ENCODE peak calls at places on chromosome 4, in four cellular contexts. B is epithelial cell of esophagus, I is fibroblast of villous mesenchyme, P is cardiac muscle cell. C is an unnamed sample.

GRCh38 chr4:18975916-18976610 is 954.5 kb upstream of the LCORL start:
- DNase-seq in P (no peak), I (no peak), B (no peak), C (no peak)

GRCh38 chr4:110020139-110020538 is 107.5 kb downstream of the EGF start:
- DNase-seq in P (peak; percentile 56), B (no peak), I (no peak), C (no peak)

GRCh38 chr4:37051111-37051510 is 193.4 kb upstream of the NWD2 start:
- DNase-seq in B (no peak), P (no peak), I (no peak), C (no peak)

GRCh38 chr4:143389543-143390195 is 53.0 kb downstream of the GAB1 start:
- DNase-seq in I (peak; percentile 70), B (peak; percentile 66), P (no peak), C (no peak)

GRCh38 chr4:15232725-15233597 is 194.9 kb upstream of the C1QTNF7 start:
- DNase-seq in B (peak; percentile 57), P (peak; percentile 46), I (peak; percentile 55), C (no peak)

GRCh38 chr4:84726356-84726755 is 143.4 kb downstream of the CDS1 start:
- DNase-seq in I (no peak), P (no peak), B (no peak), C (no peak)

GRCh38 chr4:77385124-77385969 is 220.3 kb upstream of the CXCL13 start:
- DNase-seq in B (peak; percentile 79), I (peak; percentile 67), P (peak; percentile 82), C (peak; percentile 51)

GRCh38 chr4:89222171-89222570 is 85.4 kb downstream of the GPRIN3 start:
- DNase-seq in B (peak; percentile 27), P (no peak), I (no peak), C (no peak)

DNA sequence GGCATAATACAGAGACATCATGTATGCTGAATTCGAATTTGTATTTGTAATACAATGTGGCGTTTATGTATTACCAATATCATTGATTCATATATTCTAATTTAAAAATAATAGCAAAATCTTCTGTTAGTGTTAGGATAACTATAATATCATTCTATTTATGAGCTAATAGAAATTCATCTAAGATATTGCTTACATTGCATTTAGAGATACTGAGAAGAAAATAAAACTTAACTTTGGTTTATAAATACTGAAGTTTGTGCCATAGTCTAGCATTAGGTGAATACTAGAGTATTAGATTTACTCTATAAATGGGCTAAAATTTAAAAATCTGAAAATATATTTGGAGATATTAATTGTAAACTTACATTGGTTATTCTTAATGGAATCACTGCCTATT is 1590.6 kb downstream of the PCDH18 start:
- DNase-seq in B (no peak), I (no peak), P (no peak), C (no peak)
- TF ChIP-seq CTCF in B (no peak), I (no peak), P (no peak), C (no peak)

GRCh38 chr4:141657550-141657949 is 21.2 kb downstream of the IL15 start:
- DNase-seq in I (no peak), B (no peak), P (no peak), C (no peak)
- TF ChIP-seq CTCF in I (no peak), B (no peak), P (no peak), C (no peak)

GRCh38 chr4:140296335-140296753 is 77.1 kb upstream of the SCOC start:
- DNase-seq in P (peak; percentile 81), B (peak; percentile 63), I (peak; percentile 90), C (peak; percentile 3)
- TF ChIP-seq CTCF in P (no peak), B (no peak), I (no peak), C (no peak)

GRCh38 chr4:112145820-112146813 is 863 bp downstream of the FAM241A start:
- DNase-seq in P (peak; percentile 54), I (peak; percentile 50), B (peak; percentile 63), C (peak; percentile 36)
- TF ChIP-seq CTCF in P (no peak), I (no peak), B (no peak), C (no peak)

GRCh38 chr4:48127231-48127881 is 6.7 kb downstream of the TXK start:
- DNase-seq in B (no peak), I (no peak), P (peak; percentile 6), C (no peak)

GRCh38 chr4:48127882-48128394 is 6.1 kb downstream of the TXK start:
- DNase-seq in B (peak; percentile 85), P (peak; percentile 94), I (peak; percentile 87), C (peak; percentile 62)

GRCh38 chr4:48130100-48130499 is 4.0 kb downstream of the TXK start:
- DNase-seq in P (no peak), I (no peak), B (no peak), C (no peak)

GRCh38 chr4:48131736-48132135 is 2.3 kb downstream of the TXK start:
- DNase-seq in P (no peak), I (no peak), B (no peak), C (no peak)

DNA sequence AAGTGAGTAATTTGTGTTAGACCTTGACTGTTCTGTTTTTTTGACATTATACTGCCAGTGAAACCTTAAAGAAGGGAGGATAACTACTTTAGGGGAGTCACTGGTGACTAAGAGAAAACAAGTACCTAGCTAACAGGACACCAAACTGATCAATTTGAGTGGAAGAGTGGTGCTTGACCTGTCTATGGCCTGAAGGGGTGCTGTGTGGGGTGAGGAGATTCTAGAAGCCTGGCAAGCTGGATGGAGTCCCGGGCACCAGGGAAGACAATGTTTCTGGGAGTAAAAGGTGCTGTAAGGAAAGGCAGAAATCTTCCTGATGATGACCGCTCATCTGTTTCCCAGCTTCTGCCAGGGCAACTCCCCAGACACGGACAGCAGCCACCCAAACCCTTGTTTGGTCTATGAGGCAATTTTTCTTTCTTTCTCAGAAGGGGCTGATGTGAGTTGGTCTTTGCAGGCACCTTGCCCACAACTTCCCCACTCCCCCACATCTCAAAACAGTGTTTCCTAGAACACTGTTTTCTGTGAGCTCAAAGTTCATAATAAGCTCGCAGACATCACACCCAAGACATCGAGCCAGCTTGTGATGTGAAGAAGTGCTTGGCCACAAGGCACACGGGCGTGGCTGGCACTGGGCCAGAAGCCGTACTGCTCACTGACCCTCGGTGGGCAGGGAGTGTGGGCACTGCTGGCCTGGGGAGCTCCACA is 4.6 kb downstream of the TXK start:
- DNase-seq in P (peak; percentile 29), B (no peak), I (no peak), C (no peak)
- TF ChIP-seq CTCF in P (no peak), B (no peak), I (no peak), C (no peak)

GRCh38 chr4:3071811-3072210 is 2.5 kb downstream of the HTT-AS start:
- DNase-seq in I (no peak), P (peak; percentile 18), B (no peak), C (no peak)

GRCh38 chr4:3075652-3075981 is 1.1 kb downstream of the HTT start:
- DNase-seq in I (no peak), P (no peak), B (no peak), C (no peak)

GRCh38 chr4:3074846-3075651 is 568 bp downstream of the HTT start:
- DNase-seq in B (peak; percentile 75), I (peak; percentile 75), P (peak; percentile 58), C (peak; percentile 43)

GRCh38 chr4:3073158-3074077 is 920 bp downstream of the HTT-AS start:
- DNase-seq in P (no peak), B (no peak), I (no peak), C (no peak)

GRCh38 chr4:3074078-3074845 is at the start of the genes HTT and HTT-AS:
- DNase-seq in B (peak; percentile 94), I (peak; percentile 95), P (peak; percentile 97), C (peak; percentile 92)
- TF ChIP-seq CTCF in B (peak; percentile 15), I (no peak), P (peak; percentile 12), C (no peak)

GRCh38 chr4:27055226-27055760 is 194.7 kb downstream of the STIM2 start:
- DNase-seq in P (no peak), I (no peak), B (no peak), C (no peak)

GRCh38 chr4:27056281-27056680 is 195.6 kb downstream of the STIM2 start:
- DNase-seq in P (no peak), B (no peak), I (no peak), C (no peak)

GRCh38 chr4:27059446-27059845 is 198.8 kb downstream of the STIM2 start:
- DNase-seq in B (peak; percentile 44), I (no peak), P (no peak), C (peak; percentile 12)

GRCh38 chr4:27057662-27058061 is 197.0 kb downstream of the STIM2 start:
- DNase-seq in P (no peak), I (no peak), B (no peak), C (no peak)

DNA sequence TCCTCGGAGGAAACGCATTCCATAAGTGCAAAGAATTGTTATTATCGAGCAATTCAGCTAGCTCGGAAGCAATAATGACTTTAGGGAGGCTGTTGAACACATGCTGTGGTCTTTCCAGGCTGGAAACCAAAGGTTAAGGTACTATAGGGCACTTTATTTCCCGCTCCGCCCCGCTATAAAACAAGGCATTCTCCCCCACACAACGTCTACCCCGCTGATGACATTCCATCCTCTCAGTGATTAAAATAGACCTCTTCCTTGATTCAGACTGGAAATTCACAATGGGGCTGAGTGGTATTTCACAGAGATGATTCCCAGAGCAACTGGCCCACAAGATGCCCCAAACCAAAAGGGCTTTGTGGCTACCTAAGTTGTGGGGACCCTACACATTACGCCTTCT is 196.4 kb downstream of the STIM2 start:
- DNase-seq in P (no peak), I (no peak), B (no peak), C (no peak)
- TF ChIP-seq CTCF in P (no peak), I (no peak), B (no peak), C (no peak)

GRCh38 chr4:94571301-94571700 is 119.6 kb downstream of the PDLIM5 start:
- DNase-seq in B (no peak), I (no peak), P (no peak), C (no peak)
- TF ChIP-seq CTCF in B (no peak), I (no peak), P (no peak), C (no peak)

C was measured in Calu3.